ENCODE peak calls at places on chromosomes 16 and 17, in eight cellular contexts. V is GM12878, W is HFF-Myc, L is cardiac fibroblast, R is breast epithelium, F is sigmoid colon, O is Peyer's patch, Q is choroid plexus epithelial cell. T is an unnamed sample.

GRCh38 chr17:75604034-75604695 is 16.6 kb downstream of the MYO15B start:
- DNase-seq in V (no peak), W (no peak), L (no peak), R (no peak), F (peak), O (peak), Q (no peak), T (peak)

GRCh38 chr16:68287276-68288251 is 23.2 kb downstream of the SLC7A6OS start:
- DNase-seq in V (no peak), W (peak), L (peak), R (peak), F (peak), O (no peak), Q (peak), T (peak)

GRCh38 chr16:69831212-69832123 is 69.3 kb downstream of the WWP2 start:
- DNase-seq in V (no peak), W (no peak), L (peak), R (no peak), F (no peak), O (no peak), Q (peak), T (peak)

GRCh38 chr16:10827691-10828341 is 9.2 kb upstream of the TVP23A start:
- DNase-seq in V (no peak), W (peak), L (peak), R (peak), F (peak), O (peak), Q (peak), T (peak)

GRCh38 chr17:44829558-44830358 is at the start of gene GJC1:
- DNase-seq in V (no peak), W (no peak), L (peak), R (no peak), F (peak), O (no peak), Q (no peak), T (peak)

GRCh38 chr17:72151565-72152391 is 31.0 kb downstream of the SOX9 start:
- DNase-seq in V (no peak), W (no peak), L (peak), R (peak), F (no peak), O (no peak), Q (peak), T (peak)

GRCh38 chr16:1331712-1332617 is 1.5 kb upstream of the BAIAP3 start:
- DNase-seq in V (peak), W (peak), L (peak), R (peak), F (peak), O (peak), Q (peak), T (peak)

GRCh38 chr16:12176051-12176450 is 199.5 kb downstream of the SNX29 start:
- DNase-seq in V (no peak), W (no peak), L (no peak), R (no peak), F (no peak), O (no peak), Q (no peak), T (peak)

GRCh38 chr16:67995423-67995822 is 3.9 kb downstream of the DPEP2 start:
- DNase-seq in V (no peak), W (no peak), L (no peak), R (no peak), F (no peak), O (no peak), Q (no peak), T (no peak)

GRCh38 chr16:86042996-86043725 is 144.2 kb downstream of the IRF8 start:
- DNase-seq in V (no peak), W (no peak), L (no peak), R (no peak), F (no peak), O (peak), Q (no peak), T (no peak)

GRCh38 chr16:57815987-57816745 is 13.9 kb upstream of the KIFC3 start:
- DNase-seq in V (no peak), W (no peak), L (peak), R (peak), F (peak), O (peak), Q (peak), T (peak)

GRCh38 chr16:72566174-72566573 is 394.2 kb upstream of the PMFBP1 start:
- DNase-seq in V (no peak), W (no peak), L (no peak), R (no peak), F (no peak), O (no peak), Q (no peak), T (no peak)

GRCh38 chr17:10797848-10798328 is 6.0 kb downstream of the TMEM238L start:
- DNase-seq in V (no peak), W (no peak), L (no peak), R (no peak), F (no peak), O (peak), Q (no peak), T (no peak)

GRCh38 chr16:65024649-65025243 is 97.1 kb downstream of the CDH11 start:
- DNase-seq in V (no peak), W (no peak), L (peak), R (no peak), F (no peak), O (no peak), Q (peak), T (peak)

GRCh38 chr16:282491-282890 is 473 bp upstream of the PDIA2 start:
- DNase-seq in V (no peak), W (no peak), L (no peak), R (no peak), F (no peak), O (no peak), Q (no peak), T (no peak)

GRCh38 chr16:29745853-29746345 is at the start of gene C16orf54:
- DNase-seq in V (peak), W (no peak), L (no peak), R (no peak), F (peak), O (peak), Q (no peak), T (no peak)

GRCh38 chr17:59367657-59368045 is 36.2 kb downstream of the YPEL2 start:
- DNase-seq in V (no peak), W (no peak), L (peak), R (no peak), F (no peak), O (no peak), Q (peak), T (no peak)

GRCh38 chr17:81860756-81861568 is 627 bp upstream of the P4HB start:
- DNase-seq in V (peak), W (peak), L (peak), R (peak), F (peak), O (peak), Q (peak), T (peak)

GRCh38 chr16:50302472-50303005 is 36.2 kb downstream of the ADCY7 start:
- DNase-seq in V (no peak), W (no peak), L (no peak), R (peak), F (peak), O (no peak), Q (no peak), T (no peak)

GRCh38 chr16:67917140-67917851 is 14.4 kb downstream of the CTRL start:
- DNase-seq in V (no peak), W (no peak), L (no peak), R (no peak), F (no peak), O (no peak), Q (peak), T (peak)

GRCh38 chr17:7445011-7445927 is at the start of gene CHRNB1:
- DNase-seq in V (no peak), W (no peak), L (peak), R (no peak), F (peak), O (peak), Q (no peak), T (no peak)

DNA sequence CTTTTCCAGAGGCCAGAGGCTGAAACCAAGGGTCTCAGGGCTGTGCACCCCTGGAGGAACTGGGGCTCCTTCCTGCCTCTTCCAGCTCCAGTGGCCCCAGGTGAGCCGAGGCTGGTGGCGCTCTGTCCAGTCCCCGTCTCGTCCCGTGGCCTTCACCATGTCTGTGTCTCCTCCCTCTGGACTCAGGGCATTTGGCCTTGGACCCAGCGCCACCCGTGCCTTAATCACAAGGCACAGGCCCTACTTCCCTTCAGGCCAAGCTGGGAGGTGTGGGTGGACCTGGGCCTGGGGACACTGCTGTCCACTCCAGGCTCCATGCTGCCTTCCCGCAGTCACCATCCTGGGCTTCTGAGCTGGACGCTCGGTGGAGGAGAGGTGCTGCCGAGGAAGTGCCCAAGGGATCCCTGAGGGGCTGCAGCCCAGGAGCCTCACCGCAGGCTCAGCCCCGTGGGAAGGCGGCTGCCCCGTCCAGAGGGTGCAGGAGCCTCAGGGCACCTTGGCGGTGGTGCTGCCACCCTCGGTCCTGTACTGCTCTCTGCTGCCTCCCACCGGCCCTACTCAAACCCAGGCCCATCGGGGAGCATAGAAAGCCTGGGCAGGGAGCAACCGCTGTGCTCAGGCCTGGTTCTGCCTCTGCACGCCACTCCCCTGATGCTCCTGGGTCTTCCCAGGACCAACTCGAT is 9.6 kb upstream of the APRT start:
- DNase-seq in V (no peak), W (no peak), L (no peak), R (no peak), F (no peak), O (no peak), Q (no peak), T (no peak)
- TF ChIP-seq CTCF in V (no peak), W (no peak), L (no peak), R (no peak), F (no peak), O (no peak), Q (no peak), T (no peak)

DNA sequence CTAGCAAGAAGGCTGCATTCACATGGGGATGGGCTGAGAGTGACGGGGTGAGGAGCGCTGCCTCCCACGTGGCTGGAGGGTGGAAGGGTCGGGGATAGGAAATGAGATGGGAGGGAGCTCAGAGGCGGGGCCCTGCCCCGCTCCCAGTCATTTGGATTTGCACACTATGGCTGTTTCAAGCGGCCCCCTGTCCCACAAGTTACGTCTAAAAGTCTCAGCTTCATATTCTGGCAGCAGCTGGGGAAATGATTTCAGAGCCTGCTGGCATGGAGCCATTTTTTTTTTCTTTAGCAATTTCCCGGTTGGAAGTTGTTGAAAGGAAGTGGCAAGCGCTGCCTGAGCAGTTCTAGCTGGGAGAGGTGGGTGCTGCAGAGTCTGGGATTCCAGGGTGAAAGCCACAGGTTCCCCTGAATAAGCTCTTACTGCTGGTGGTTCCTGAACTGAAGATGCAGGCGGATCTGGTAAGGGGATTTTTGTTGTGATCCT is 70.9 kb upstream of the LGALS9 start:
- DNase-seq in V (no peak), W (peak), L (peak), R (no peak), F (peak), O (no peak), Q (peak), T (peak)
- H3K4me3 ChIP-seq in V (no peak), W (peak), L (peak), R (peak), F (no peak), O (peak), Q (peak), T (peak)

GRCh38 chr17:42760652-42761581 is at the start of gene RAMP2:
- DNase-seq in V (no peak), W (no peak), L (no peak), R (no peak), F (peak), O (no peak), Q (no peak), T (no peak)
- TF ChIP-seq CTCF in V (no peak), W (no peak), L (no peak), R (no peak), F (no peak), O (no peak), Q (no peak), T (no peak)

GRCh38 chr17:16005641-16006040 is 6.0 kb downstream of the TTC19 start:
- DNase-seq in V (no peak), W (no peak), L (no peak), R (no peak), F (no peak), O (no peak), Q (no peak), T (no peak)
- H3K4me3 ChIP-seq in V (no peak), W (no peak), L (no peak), R (no peak), F (no peak), O (no peak), Q (no peak), T (no peak)

DNA sequence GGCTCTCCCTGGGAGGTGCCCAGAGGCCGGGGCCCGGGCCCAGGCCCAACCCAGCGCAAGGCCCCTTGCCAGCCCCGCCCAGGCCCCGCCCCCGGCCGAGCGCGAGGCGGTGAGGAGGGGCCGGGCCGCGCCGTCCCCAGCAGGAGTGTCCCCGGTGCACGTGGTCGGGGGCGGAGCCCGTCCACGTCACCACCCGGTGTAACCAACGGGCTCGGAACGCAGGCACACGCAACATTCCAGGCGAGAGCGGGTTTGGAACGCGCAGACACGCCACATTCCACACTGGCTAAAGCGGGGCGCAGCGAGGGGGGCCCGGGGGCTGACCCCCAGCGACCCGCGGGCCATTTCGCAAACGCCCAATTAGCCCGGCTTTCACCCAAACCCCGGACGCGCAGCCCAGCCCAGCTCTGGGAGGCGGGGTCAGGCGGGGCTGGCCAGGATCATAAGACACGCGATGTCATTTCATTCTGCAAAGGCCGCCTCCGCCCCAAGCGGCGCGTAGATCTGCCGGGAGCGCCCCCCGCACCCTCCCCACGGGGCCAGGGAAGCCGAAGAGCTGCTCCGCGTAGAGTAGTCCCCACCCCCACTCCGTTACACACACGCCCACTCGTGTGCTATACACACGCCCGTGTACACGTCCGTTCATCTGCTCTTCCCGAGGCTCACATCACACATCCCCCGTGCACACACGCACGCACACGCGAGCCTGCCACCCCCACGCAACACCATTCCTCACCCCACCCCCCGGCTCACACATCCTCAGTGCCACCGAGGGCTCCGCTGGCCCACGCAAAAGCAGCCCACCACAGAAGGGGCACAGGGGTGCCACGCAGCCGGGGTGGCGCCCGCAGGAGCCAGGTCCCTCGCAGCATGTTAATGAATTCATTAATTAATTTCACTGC is 1.0 kb downstream of the MNT start:
- DNase-seq in V (peak), W (no peak), L (peak), R (peak), F (peak), O (peak), Q (peak), T (peak)
- TF ChIP-seq CTCF in V (no peak), W (no peak), L (no peak), R (no peak), F (no peak), O (no peak), Q (no peak), T (no peak)

GRCh38 chr16:53530046-53530445 is 27.0 kb upstream of the AKTIP start:
- DNase-seq in V (no peak), W (no peak), L (no peak), R (no peak), F (no peak), O (no peak), Q (no peak), T (no peak)

GRCh38 chr16:53528797-53529196 is 25.8 kb upstream of the AKTIP start:
- DNase-seq in V (no peak), W (no peak), L (no peak), R (no peak), F (no peak), O (no peak), Q (no peak), T (no peak)

GRCh38 chr16:53534206-53534605 is 31.2 kb upstream of the AKTIP start:
- DNase-seq in V (no peak), W (no peak), L (no peak), R (no peak), F (no peak), O (no peak), Q (no peak), T (no peak)

GRCh38 chr16:53530741-53531140 is 27.7 kb upstream of the AKTIP start:
- DNase-seq in V (no peak), W (no peak), L (no peak), R (no peak), F (no peak), O (no peak), Q (no peak), T (no peak)

GRCh38 chr16:53529529-53529928 is 26.5 kb upstream of the AKTIP start:
- DNase-seq in V (no peak), W (no peak), L (no peak), R (no peak), F (no peak), O (no peak), Q (no peak), T (no peak)
- H3K4me3 ChIP-seq in V (no peak), W (no peak), L (no peak), R (no peak), F (no peak), O (no peak), Q (no peak), T (no peak)

DNA sequence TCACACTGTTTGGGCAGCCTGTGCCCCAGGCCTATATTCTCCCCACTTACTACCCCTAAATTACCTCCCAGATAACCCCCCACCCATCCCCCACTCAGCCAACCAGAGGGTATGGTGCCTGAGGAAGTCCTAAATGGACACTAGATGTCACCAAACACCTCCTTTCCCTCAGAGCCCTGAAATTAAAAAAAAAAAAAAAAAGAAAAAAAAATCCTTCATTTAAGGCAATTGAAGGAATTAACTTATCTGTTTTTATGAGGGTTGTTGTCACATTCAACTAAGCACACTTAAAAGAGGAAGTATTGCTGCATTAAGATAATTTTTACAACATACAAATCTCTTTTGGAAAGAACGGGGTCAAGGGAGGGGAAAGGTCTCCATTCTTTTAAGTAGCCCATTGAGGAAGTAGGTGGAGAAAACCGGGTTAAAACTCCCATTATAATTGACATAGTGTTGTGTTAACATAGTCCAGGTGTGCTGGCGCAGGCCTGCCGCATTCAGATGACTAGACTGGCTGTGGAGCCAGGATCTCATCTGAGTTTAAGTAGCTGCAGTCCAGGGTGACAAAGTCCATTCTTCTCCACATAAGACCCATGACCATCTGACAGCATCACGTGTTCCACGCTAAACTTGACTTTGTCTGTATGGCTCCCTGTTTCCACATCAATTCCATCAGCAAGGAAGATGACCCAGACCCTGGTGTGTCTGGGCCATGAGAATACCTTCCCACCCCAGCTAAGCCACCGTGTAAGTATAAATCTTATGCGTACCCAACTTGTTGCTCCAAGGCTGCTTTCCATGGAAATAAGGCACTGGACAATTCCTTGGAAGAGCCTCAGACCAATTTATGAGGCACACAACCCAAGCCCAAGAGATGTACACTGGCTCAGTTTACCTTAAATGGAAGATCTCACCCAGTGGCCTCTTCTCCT is 46.4 kb downstream of the SNX11 start:
- DNase-seq in V (no peak), W (no peak), L (peak), R (no peak), F (no peak), O (peak), Q (peak), T (peak)
- TF ChIP-seq CTCF in V (peak), W (peak), L (peak), R (no peak), F (peak), O (peak), Q (peak), T (peak)

GRCh38 chr17:2749784-2750181 is 331 bp upstream of the CCDC92B start:
- DNase-seq in V (peak), W (peak), L (peak), R (peak), F (no peak), O (peak), Q (peak), T (peak)
- H3K4me3 ChIP-seq in V (no peak), W (no peak), L (no peak), R (no peak), F (no peak), O (peak), Q (no peak), T (no peak)

DNA sequence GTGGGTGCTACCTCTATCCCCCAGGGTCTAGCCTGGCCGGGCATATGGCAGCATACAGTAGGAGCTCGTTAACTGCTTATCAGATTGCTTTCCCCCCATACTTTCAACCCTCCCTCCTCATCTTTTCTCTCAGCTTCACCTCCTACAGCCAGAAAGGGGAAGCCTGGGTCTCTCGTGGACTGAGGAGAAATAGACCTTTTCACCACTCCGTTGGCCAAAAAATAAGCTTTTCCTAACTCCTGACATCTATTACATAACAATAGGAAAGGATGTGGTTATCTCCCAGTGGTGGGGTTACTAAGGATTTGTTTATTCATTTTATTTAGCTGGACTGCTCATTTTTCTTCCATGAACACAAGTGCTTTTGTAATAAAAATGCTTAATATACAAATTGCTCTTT is 9.0 kb upstream of the CXCL16 start:
- DNase-seq in V (no peak), W (no peak), L (no peak), R (no peak), F (no peak), O (no peak), Q (no peak), T (no peak)
- TF ChIP-seq CTCF in V (no peak), W (no peak), L (no peak), R (no peak), F (no peak), O (no peak), Q (no peak), T (no peak)

T was measured in AG10803.